ENCODE peak calls at places on chromosomes 7 and 10, in eight cellular contexts. One of them, this sample, is unnamed.

GRCh38 chr7:42097756-42098155 is 139.3 kb downstream of the GLI3 start:
- DNase-seq in astrocyte: peak
- DNase-seq in B cell: no peak
- DNase-seq in cardiac fibroblast: peak
- DNase-seq in RWPE2: no peak
- DNase-seq in esophagus squamous epithelium: no peak
- DNase-seq in GM20000: no peak
- DNase-seq in tibial artery: no peak
- DNase-seq in this sample: peak

GRCh38 chr7:44286182-44286617 is 39.2 kb downstream of the CAMK2B start:
- DNase-seq in RWPE2: peak
- DNase-seq in B cell: no peak
- DNase-seq in astrocyte: no peak
- DNase-seq in GM20000: no peak
- DNase-seq in tibial artery: no peak
- DNase-seq in esophagus squamous epithelium: no peak
- DNase-seq in cardiac fibroblast: no peak
- DNase-seq in this sample: no peak

GRCh38 chr7:151104411-151105235 is 18.3 kb downstream of the AGAP3 start:
- DNase-seq in cardiac fibroblast: peak
- DNase-seq in GM20000: no peak
- DNase-seq in tibial artery: no peak
- DNase-seq in astrocyte: peak
- DNase-seq in B cell: no peak
- DNase-seq in RWPE2: no peak
- DNase-seq in esophagus squamous epithelium: no peak
- DNase-seq in this sample: no peak

GRCh38 chr7:6106140-6106904 is 75.1 kb downstream of the ANKRD61 start:
- DNase-seq in GM20000: no peak
- DNase-seq in tibial artery: no peak
- DNase-seq in RWPE2: no peak
- DNase-seq in astrocyte: peak
- DNase-seq in esophagus squamous epithelium: no peak
- DNase-seq in cardiac fibroblast: peak
- DNase-seq in B cell: peak
- DNase-seq in this sample: peak

GRCh38 chr10:31926765-31927596 is 1.6 kb downstream of the ARHGAP12 start:
- DNase-seq in cardiac fibroblast: no peak
- DNase-seq in B cell: no peak
- DNase-seq in astrocyte: no peak
- DNase-seq in RWPE2: no peak
- DNase-seq in GM20000: no peak
- DNase-seq in tibial artery: no peak
- DNase-seq in esophagus squamous epithelium: no peak
- DNase-seq in this sample: no peak

GRCh38 chr10:102729090-102730026 is 14.4 kb upstream of the WBP1L start:
- DNase-seq in GM20000: peak
- DNase-seq in B cell: peak
- DNase-seq in esophagus squamous epithelium: no peak
- DNase-seq in RWPE2: no peak
- DNase-seq in cardiac fibroblast: peak
- DNase-seq in astrocyte: peak
- DNase-seq in tibial artery: peak
- DNase-seq in this sample: no peak

GRCh38 chr7:155848691-155849690 is 36.7 kb upstream of the SHH start:
- DNase-seq in GM20000: no peak
- DNase-seq in cardiac fibroblast: no peak
- DNase-seq in B cell: no peak
- DNase-seq in esophagus squamous epithelium: no peak
- DNase-seq in RWPE2: no peak
- DNase-seq in astrocyte: no peak
- DNase-seq in tibial artery: no peak
- DNase-seq in this sample: no peak

GRCh38 chr7:110119883-110120581 is 970.9 kb upstream of the LRRN3 start:
- DNase-seq in esophagus squamous epithelium: no peak
- DNase-seq in astrocyte: peak
- DNase-seq in GM20000: no peak
- DNase-seq in B cell: no peak
- DNase-seq in cardiac fibroblast: no peak
- DNase-seq in tibial artery: no peak
- DNase-seq in RWPE2: no peak
- DNase-seq in this sample: no peak

GRCh38 chr7:26990268-26990667 is 105.5 kb downstream of the HOXA1 start:
- DNase-seq in esophagus squamous epithelium: no peak
- DNase-seq in GM20000: no peak
- DNase-seq in tibial artery: no peak
- DNase-seq in astrocyte: peak
- DNase-seq in RWPE2: no peak
- DNase-seq in B cell: no peak
- DNase-seq in cardiac fibroblast: no peak
- DNase-seq in this sample: no peak

GRCh38 chr10:18615618-18616017 is 35.8 kb downstream of the NSUN6 start:
- DNase-seq in B cell: no peak
- DNase-seq in astrocyte: no peak
- DNase-seq in tibial artery: no peak
- DNase-seq in cardiac fibroblast: no peak
- DNase-seq in GM20000: no peak
- DNase-seq in esophagus squamous epithelium: no peak
- DNase-seq in RWPE2: no peak
- DNase-seq in this sample: no peak

DNA sequence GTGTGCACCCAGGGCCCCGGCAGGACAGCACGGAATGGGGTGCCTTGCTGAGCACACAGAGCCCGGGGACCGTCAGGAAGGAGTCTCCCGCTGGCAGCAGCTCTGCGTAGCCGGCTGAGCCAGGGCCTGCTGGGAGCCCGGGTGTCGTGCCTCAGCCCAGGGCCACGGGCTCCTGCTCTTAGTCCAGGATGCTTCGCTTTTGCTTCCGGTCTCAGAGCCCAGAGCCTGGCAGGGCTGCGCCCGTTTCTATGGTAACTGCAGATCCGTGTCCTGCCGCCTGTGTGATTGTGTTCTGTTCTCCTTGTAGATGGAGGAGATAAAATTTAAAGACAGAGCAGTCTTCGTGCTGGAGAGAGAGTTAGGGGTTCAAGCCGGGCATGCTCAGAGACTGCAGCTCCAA is 53.7 kb upstream of the DPYSL4 start:
- DNase-seq in GM20000: no peak
- DNase-seq in B cell: no peak
- DNase-seq in astrocyte: no peak
- DNase-seq in esophagus squamous epithelium: no peak
- DNase-seq in RWPE2: no peak
- DNase-seq in cardiac fibroblast: no peak
- DNase-seq in tibial artery: no peak
- DNase-seq in this sample: no peak
- TF ChIP-seq CTCF in GM20000: no peak
- TF ChIP-seq CTCF in B cell: no peak
- TF ChIP-seq CTCF in astrocyte: no peak
- TF ChIP-seq CTCF in esophagus squamous epithelium: no peak
- TF ChIP-seq CTCF in RWPE2: no peak
- TF ChIP-seq CTCF in cardiac fibroblast: no peak
- TF ChIP-seq CTCF in tibial artery: no peak
- TF ChIP-seq CTCF in this sample: no peak

DNA sequence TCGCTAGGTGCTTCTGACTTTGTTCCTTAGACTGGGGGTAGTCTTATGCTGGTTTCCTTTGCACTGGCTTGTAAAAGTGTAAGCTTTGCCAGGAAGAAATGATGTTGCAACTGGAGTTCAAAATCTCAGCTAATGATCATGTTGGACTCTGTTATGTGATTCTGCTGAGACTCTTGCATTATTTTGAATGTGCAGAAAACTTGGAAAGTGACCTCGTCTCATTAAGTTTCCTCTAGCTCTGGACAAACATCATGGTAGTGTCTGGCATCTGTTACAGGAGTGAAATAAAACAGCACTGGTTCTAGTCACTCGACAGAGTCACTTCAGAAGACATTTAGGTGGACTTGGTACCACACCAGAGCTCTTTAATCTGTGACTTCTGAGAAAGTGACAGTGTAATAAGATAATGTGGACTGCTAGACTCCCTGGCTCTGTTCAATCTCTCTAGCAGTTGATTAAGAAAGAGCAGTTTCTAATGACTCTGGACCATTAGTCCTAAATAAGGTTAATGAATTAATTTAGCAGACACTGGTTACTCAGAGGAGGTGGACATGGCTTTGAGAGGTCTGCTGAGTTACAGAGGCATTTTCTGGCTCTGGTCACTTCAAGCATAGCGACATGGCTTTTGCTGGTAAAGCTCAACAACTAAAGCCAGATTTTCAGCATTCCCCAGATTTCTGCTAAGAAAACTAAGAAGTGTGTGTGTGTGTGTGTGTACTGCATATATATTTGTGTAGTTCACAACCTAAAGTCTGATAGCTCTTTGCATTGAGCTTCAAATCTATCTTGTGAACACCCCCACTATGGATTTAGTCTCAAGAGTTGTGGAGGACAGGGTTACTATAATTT is 2.1 kb downstream of the NRP1 start:
- DNase-seq in GM20000: no peak
- DNase-seq in RWPE2: no peak
- DNase-seq in esophagus squamous epithelium: no peak
- DNase-seq in astrocyte: peak
- DNase-seq in B cell: no peak
- DNase-seq in tibial artery: no peak
- DNase-seq in cardiac fibroblast: peak
- DNase-seq in this sample: no peak
- TF ChIP-seq CTCF in GM20000: no peak
- TF ChIP-seq CTCF in RWPE2: no peak
- TF ChIP-seq CTCF in esophagus squamous epithelium: no peak
- TF ChIP-seq CTCF in astrocyte: no peak
- TF ChIP-seq CTCF in B cell: no peak
- TF ChIP-seq CTCF in tibial artery: no peak
- TF ChIP-seq CTCF in cardiac fibroblast: no peak
- TF ChIP-seq CTCF in this sample: no peak

DNA sequence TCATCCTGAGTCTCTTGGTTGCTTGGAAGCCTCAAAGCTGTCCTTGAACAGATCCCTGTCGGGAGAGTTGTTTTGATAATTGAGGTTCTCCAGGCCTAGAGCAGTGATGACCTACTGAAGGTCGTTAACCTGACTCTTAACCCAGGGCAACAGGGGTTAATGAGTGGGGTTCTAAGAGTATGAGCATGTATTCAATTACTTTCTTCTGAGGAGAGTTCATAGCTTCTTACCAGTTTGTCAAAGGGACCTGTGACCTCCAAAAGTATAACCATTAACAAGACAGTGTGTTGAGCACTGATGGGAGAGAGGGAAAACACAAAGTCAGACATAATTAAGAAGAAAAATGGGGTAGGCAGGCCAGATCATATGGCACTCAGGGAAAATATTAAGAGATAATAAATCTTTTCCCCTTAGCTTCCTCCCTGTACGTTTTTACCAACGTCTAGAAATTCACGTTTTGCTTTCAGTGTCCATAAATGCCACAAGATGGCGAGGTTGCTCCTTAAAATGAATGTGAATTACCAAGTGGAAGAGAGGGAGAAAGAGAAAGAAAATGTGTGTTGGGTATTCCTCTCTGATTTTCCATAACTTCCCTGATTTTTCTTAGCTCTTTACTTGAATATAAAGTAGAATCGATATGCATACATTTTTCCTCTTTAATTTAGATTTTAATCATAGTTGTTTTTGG is 97.6 kb downstream of the SUGCT start:
- DNase-seq in B cell: no peak
- DNase-seq in RWPE2: no peak
- DNase-seq in astrocyte: peak
- DNase-seq in esophagus squamous epithelium: no peak
- DNase-seq in tibial artery: no peak
- DNase-seq in cardiac fibroblast: peak
- DNase-seq in GM20000: peak
- DNase-seq in this sample: peak
- TF ChIP-seq CTCF in B cell: no peak
- TF ChIP-seq CTCF in RWPE2: peak
- TF ChIP-seq CTCF in astrocyte: peak
- TF ChIP-seq CTCF in esophagus squamous epithelium: peak
- TF ChIP-seq CTCF in tibial artery: peak
- TF ChIP-seq CTCF in cardiac fibroblast: peak
- TF ChIP-seq CTCF in GM20000: peak
- TF ChIP-seq CTCF in this sample: peak

DNA sequence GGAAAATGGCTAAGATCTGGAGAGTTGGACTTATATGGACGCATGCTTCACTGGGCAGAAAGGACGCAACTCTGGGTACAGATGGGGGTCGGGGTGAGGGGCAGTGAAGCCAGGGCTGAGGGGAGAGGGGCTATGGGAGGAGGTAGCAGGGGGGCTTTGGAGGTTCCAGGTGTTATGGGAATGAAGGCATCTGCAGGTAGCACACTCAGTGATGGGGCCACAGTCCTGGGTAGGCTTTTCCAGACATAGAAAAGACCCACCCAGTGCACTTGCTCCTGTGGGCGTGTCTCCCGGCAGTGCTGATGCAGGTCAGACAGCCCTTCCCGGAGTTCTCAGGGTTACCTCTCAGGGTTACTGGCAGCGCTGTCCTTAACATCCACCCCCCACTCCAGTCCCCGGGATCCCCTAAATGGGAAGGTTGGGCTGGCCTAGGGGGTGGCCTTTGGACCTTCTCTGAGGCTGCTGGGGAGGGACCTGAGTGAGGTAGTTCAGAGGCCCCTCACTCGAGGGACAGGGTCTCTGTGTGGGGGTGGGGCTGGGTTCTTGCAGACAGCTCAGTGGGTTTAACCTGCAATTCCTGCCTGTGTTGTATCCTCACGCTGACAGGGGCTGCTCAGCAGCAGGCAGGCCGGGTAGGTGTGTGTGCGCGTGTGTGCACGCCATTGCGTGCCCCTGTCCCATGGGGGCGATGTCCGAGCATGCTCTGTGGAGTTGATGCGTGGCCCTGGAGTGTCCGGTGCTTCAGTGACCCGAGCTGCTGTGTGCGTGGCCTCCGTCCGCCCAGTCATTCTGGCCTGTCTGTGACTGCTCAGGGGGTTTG is 6.2 kb downstream of the ZYX start:
- DNase-seq in GM20000: no peak
- DNase-seq in RWPE2: no peak
- DNase-seq in B cell: no peak
- DNase-seq in astrocyte: no peak
- DNase-seq in esophagus squamous epithelium: no peak
- DNase-seq in cardiac fibroblast: no peak
- DNase-seq in tibial artery: no peak
- DNase-seq in this sample: no peak
- TF ChIP-seq CTCF in GM20000: no peak
- TF ChIP-seq CTCF in RWPE2: no peak
- TF ChIP-seq CTCF in B cell: no peak
- TF ChIP-seq CTCF in astrocyte: no peak
- TF ChIP-seq CTCF in esophagus squamous epithelium: no peak
- TF ChIP-seq CTCF in cardiac fibroblast: peak
- TF ChIP-seq CTCF in tibial artery: no peak
- TF ChIP-seq CTCF in this sample: no peak

DNA sequence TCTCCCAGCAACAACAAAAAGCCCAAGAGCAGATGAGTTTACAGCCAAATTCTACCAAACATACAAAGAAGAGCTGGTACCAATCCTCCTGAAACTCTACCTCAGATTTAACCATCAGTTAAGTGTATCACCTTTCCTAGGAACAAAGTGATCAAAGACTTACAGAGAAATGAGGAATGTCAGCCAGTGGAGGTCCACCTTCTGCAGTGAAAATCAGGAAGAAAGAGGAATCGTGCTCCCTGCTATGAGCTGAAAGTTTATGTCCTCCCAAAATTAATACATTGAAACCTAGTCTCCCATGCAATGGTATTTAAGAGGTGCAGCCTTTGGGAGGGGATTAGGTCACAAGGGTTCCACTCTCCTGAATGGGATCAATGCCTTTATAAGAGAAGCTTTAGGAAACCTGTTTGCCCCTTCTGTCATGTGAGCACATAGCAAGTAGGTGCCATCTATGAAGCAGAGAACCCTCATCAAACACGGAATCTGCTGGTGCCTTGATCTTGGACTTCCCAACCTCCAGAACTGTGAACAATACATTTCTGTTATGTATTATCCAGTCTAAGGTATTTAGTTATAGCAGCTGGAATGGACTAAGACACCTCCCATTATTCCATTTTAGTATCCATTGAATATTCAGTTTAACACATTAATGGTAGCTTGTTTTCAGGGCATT is 139.0 kb upstream of the FZD8 start:
- DNase-seq in tibial artery: no peak
- DNase-seq in RWPE2: no peak
- DNase-seq in astrocyte: no peak
- DNase-seq in B cell: no peak
- DNase-seq in esophagus squamous epithelium: no peak
- DNase-seq in cardiac fibroblast: peak
- DNase-seq in GM20000: no peak
- DNase-seq in this sample: no peak
- TF ChIP-seq CTCF in tibial artery: peak
- TF ChIP-seq CTCF in RWPE2: no peak
- TF ChIP-seq CTCF in astrocyte: no peak
- TF ChIP-seq CTCF in B cell: no peak
- TF ChIP-seq CTCF in esophagus squamous epithelium: no peak
- TF ChIP-seq CTCF in cardiac fibroblast: no peak
- TF ChIP-seq CTCF in GM20000: no peak
- TF ChIP-seq CTCF in this sample: peak